ENCODE peak calls at places on chromosomes 1 and 21, in six cellular contexts. One of them, this sample, is unnamed.

GRCh38 chr1:22808846-22809501 is 98.3 kb downstream of the EPHB2 start:
- DNase-seq in K562: no peak
- DNase-seq in HepG2: no peak
- DNase-seq in SK-N-SH: peak
- DNase-seq in GM12878: no peak
- DNase-seq in H1: no peak
- DNase-seq in this sample: peak

GRCh38 chr21:42248783-42249597 is 30.1 kb downstream of the ABCG1 start:
- DNase-seq in K562: no peak
- DNase-seq in HepG2: no peak
- DNase-seq in SK-N-SH: no peak
- DNase-seq in GM12878: peak
- DNase-seq in H1: no peak
- DNase-seq in this sample: no peak

GRCh38 chr1:229093546-229094336 is 177.2 kb upstream of the RAB4A start:
- DNase-seq in K562: no peak
- DNase-seq in HepG2: no peak
- DNase-seq in SK-N-SH: no peak
- DNase-seq in GM12878: no peak
- DNase-seq in H1: peak
- DNase-seq in this sample: no peak

GRCh38 chr1:41387667-41388091 is 26.4 kb downstream of the FOXO6 start:
- DNase-seq in K562: no peak
- DNase-seq in HepG2: no peak
- DNase-seq in SK-N-SH: peak
- DNase-seq in GM12878: no peak
- DNase-seq in H1: no peak
- DNase-seq in this sample: peak

GRCh38 chr1:156383023-156383422 is 14.0 kb downstream of the RHBG start:
- DNase-seq in K562: peak
- DNase-seq in HepG2: peak
- DNase-seq in SK-N-SH: peak
- DNase-seq in GM12878: no peak
- DNase-seq in H1: peak
- DNase-seq in this sample: peak

GRCh38 chr1:20250346-20250989 is 40.2 kb upstream of the VWA5B1 start:
- DNase-seq in K562: no peak
- DNase-seq in HepG2: peak
- DNase-seq in SK-N-SH: no peak
- DNase-seq in GM12878: peak
- DNase-seq in H1: no peak
- DNase-seq in this sample: peak

GRCh38 chr1:115327270-115327669 is 10.8 kb downstream of the NGF start:
- DNase-seq in K562: no peak
- DNase-seq in HepG2: no peak
- DNase-seq in SK-N-SH: no peak
- DNase-seq in GM12878: no peak
- DNase-seq in H1: no peak
- DNase-seq in this sample: no peak

GRCh38 chr1:211420845-211421454 is 71.0 kb downstream of the RD3 start:
- DNase-seq in K562: no peak
- DNase-seq in HepG2: no peak
- DNase-seq in SK-N-SH: no peak
- DNase-seq in GM12878: no peak
- DNase-seq in H1: no peak
- DNase-seq in this sample: peak

GRCh38 chr1:209805875-209806760 is at the start of gene IRF6:
- DNase-seq in K562: peak
- DNase-seq in HepG2: no peak
- DNase-seq in SK-N-SH: no peak
- DNase-seq in GM12878: no peak
- DNase-seq in H1: peak
- DNase-seq in this sample: peak

GRCh38 chr1:112673589-112674439 is 645 bp upstream of the MOV10 start:
- DNase-seq in K562: no peak
- DNase-seq in HepG2: peak
- DNase-seq in SK-N-SH: peak
- DNase-seq in GM12878: no peak
- DNase-seq in H1: no peak
- DNase-seq in this sample: peak

DNA sequence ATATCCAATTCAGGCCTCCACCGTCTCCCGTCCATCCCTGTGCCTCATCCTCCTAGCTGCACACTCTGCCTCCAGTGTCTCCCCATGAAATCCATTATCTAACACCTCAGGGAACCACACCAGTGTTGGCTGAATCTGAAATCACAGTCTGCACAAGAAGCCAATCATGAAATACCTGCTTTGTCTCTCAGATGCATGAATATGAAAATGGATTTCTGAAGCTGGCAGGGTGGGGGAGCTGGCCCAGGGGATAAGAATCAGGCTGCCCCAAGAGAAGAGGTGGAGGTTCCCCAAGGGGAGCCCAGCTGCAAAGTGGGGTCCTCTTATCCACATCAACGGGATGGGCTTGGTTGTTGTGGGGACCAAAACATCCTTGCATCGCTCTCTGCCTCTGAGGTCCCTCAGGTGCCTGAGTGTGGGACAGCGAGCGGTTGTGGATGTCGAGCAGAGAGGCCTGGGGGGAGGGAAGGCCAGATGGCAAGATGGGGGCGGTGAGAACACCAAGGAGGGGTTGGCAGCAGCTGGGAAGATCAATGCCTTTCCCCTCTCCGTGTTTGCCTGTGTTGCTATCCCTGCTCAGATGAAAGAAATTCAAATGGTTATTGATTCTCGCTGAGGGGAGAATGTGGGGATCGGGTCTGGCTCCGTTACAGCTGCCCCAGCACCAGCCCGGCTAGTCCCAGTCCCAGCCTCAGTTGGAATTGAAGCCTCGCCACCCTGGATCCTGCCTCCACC is 237.3 kb upstream of the POU3F1 start:
- DNase-seq in K562: no peak
- DNase-seq in HepG2: no peak
- DNase-seq in SK-N-SH: no peak
- DNase-seq in GM12878: no peak
- DNase-seq in H1: no peak
- DNase-seq in this sample: no peak
- H2AFZ ChIP-seq in K562: no peak
- H2AFZ ChIP-seq in HepG2: no peak
- H2AFZ ChIP-seq in SK-N-SH: no peak
- H2AFZ ChIP-seq in GM12878: no peak
- H2AFZ ChIP-seq in H1: no peak
- H2AFZ ChIP-seq in this sample: no peak

GRCh38 chr1:227779021-227779441 is 36.4 kb upstream of the PRSS38 start:
- DNase-seq in K562: no peak
- DNase-seq in HepG2: no peak
- DNase-seq in SK-N-SH: no peak
- DNase-seq in GM12878: no peak
- DNase-seq in H1: no peak
- DNase-seq in this sample: no peak

GRCh38 chr1:227782226-227782625 is 33.2 kb upstream of the PRSS38 start:
- DNase-seq in K562: no peak
- DNase-seq in HepG2: no peak
- DNase-seq in SK-N-SH: no peak
- DNase-seq in GM12878: no peak
- DNase-seq in H1: no peak
- DNase-seq in this sample: no peak

GRCh38 chr1:227781314-227781930 is 34.1 kb upstream of the PRSS38 start:
- DNase-seq in K562: no peak
- DNase-seq in HepG2: no peak
- DNase-seq in SK-N-SH: no peak
- DNase-seq in GM12878: no peak
- DNase-seq in H1: no peak
- DNase-seq in this sample: no peak

GRCh38 chr1:227779651-227780050 is 35.8 kb upstream of the PRSS38 start:
- DNase-seq in K562: no peak
- DNase-seq in HepG2: no peak
- DNase-seq in SK-N-SH: no peak
- DNase-seq in GM12878: no peak
- DNase-seq in H1: no peak
- DNase-seq in this sample: no peak

DNA sequence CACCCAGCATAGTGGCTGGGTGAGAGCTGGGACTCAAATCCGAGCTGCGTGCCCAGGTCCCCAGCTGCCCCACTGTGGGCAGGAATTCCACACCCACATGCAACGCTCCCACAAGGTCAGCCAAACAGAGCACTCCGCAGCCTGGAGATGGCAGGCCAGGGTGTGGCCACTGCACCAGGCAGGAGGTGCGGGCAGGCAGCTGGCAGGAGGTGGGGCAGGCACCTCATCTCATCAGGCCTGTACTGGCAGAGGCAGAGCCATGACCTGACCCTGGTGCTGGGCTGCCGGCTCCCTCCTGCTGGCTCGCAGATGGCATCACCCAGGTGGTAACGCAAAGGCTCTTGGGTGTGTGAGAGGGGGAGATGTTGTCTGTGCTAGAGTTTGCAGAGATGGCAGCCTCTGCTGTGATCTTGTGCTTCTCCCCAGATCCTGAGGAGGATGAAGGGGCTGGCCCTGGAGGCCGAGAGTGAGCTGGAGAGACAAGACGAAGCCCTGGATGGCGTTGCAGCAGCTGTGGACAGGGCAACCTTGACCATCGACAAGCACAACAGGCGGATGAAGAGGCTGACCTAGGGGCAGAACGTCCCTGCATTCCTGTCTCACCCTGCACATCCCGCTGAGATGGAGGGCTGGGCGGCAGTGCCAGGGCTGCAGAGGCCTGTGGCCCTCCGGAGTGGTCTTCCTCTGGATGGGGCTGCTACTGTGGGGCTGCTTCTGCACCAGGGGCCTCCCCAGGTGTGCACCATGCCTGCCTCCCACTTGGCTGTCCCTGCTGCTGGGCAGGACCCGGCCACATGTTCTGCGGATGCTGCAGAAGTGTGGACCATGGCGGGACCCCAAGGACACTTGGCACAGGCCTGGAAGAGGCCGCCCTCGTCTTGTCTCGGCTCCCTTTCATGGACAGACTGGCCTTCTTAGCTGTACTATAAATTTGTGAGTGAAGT is 35.1 kb upstream of the PRSS38 start:
- DNase-seq in K562: no peak
- DNase-seq in HepG2: no peak
- DNase-seq in SK-N-SH: no peak
- DNase-seq in GM12878: no peak
- DNase-seq in H1: no peak
- DNase-seq in this sample: no peak
- TF ChIP-seq USF2 in K562: no peak
- TF ChIP-seq USF2 in HepG2: no peak
- TF ChIP-seq USF2 in SK-N-SH: no peak
- TF ChIP-seq USF2 in GM12878: no peak
- TF ChIP-seq USF2 in H1: no peak
- TF ChIP-seq USF2 in this sample: no peak

GRCh38 chr1:181386340-181386739 is 97.0 kb upstream of the CACNA1E start:
- DNase-seq in K562: no peak
- DNase-seq in HepG2: no peak
- DNase-seq in SK-N-SH: no peak
- DNase-seq in GM12878: no peak
- DNase-seq in H1: no peak
- DNase-seq in this sample: no peak

GRCh38 chr1:181387702-181388101 is 95.6 kb upstream of the CACNA1E start:
- DNase-seq in K562: no peak
- DNase-seq in HepG2: no peak
- DNase-seq in SK-N-SH: no peak
- DNase-seq in GM12878: no peak
- DNase-seq in H1: no peak
- DNase-seq in this sample: no peak

GRCh38 chr1:181386951-181387350 is 96.4 kb upstream of the CACNA1E start:
- DNase-seq in K562: no peak
- DNase-seq in HepG2: no peak
- DNase-seq in SK-N-SH: no peak
- DNase-seq in GM12878: no peak
- DNase-seq in H1: no peak
- DNase-seq in this sample: no peak

GRCh38 chr1:181383695-181384094 is 99.6 kb upstream of the CACNA1E start:
- DNase-seq in K562: no peak
- DNase-seq in HepG2: no peak
- DNase-seq in SK-N-SH: no peak
- DNase-seq in GM12878: no peak
- DNase-seq in H1: no peak
- DNase-seq in this sample: no peak
- H3K4me2 ChIP-seq in K562: no peak
- H3K4me2 ChIP-seq in HepG2: no peak
- H3K4me2 ChIP-seq in SK-N-SH: no peak
- H3K4me2 ChIP-seq in GM12878: no peak
- H3K4me2 ChIP-seq in H1: no peak
- H3K4me2 ChIP-seq in this sample: no peak

GRCh38 chr21:43299441-43300277 is 127.3 kb downstream of the SIK1 start:
- DNase-seq in K562: no peak
- DNase-seq in HepG2: peak
- DNase-seq in SK-N-SH: peak
- DNase-seq in GM12878: no peak
- DNase-seq in H1: no peak
- DNase-seq in this sample: no peak

GRCh38 chr21:43302356-43302700 is 124.6 kb downstream of the SIK1 start:
- DNase-seq in K562: no peak
- DNase-seq in HepG2: no peak
- DNase-seq in SK-N-SH: no peak
- DNase-seq in GM12878: no peak
- DNase-seq in H1: no peak
- DNase-seq in this sample: no peak

GRCh38 chr21:43301424-43302355 is 125.2 kb downstream of the SIK1 start:
- DNase-seq in K562: no peak
- DNase-seq in HepG2: no peak
- DNase-seq in SK-N-SH: no peak
- DNase-seq in GM12878: no peak
- DNase-seq in H1: no peak
- DNase-seq in this sample: no peak

GRCh38 chr21:43298546-43299440 is 128.1 kb downstream of the SIK1 start:
- DNase-seq in K562: no peak
- DNase-seq in HepG2: no peak
- DNase-seq in SK-N-SH: no peak
- DNase-seq in GM12878: no peak
- DNase-seq in H1: no peak
- DNase-seq in this sample: no peak

DNA sequence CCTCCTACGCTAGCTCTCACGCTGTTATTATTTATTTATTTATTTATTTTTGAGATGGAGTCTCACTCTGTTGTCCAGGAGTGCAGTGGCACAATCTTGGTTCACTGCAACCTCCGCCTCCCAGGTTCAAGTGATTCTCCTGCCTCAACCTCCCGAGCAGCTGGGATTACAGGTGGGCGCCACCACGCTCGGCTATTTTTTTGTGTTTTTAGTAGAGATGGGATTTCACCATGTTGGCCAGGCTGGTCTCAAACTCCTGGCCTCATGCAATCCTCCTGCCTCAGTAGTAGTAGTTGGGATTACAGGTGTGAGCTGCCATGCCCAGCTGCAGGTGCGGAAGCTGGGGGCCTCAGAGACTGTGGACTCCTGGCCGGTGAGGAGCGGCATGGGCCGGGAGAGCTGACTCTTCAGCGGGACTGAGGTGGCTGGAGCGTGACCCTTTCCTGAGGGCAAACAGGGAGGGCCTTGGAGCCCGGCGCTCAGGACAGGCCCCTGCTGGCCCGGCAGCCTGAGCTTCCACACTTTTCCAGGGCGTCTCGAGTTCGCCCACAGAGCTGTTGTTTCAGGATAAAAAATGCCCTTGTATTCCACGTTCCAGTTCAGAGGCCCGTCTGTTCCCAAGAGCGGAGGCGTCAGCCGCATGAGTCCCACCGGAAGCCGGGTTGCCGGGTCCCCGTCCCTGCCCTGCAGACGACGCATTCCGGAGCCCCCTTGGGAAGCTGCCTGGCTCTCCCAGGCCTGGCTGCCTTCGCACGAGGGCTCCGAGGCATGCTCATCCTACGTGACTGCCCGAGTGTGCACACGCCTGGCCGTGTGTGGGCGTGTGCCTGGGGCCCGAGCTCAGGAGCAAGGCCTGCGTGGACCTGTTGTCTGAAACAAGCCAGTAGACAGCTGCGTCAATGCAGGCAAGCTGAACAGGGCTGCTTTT is 126.2 kb downstream of the SIK1 start:
- DNase-seq in K562: no peak
- DNase-seq in HepG2: no peak
- DNase-seq in SK-N-SH: no peak
- DNase-seq in GM12878: no peak
- DNase-seq in H1: no peak
- DNase-seq in this sample: peak
- H2AFZ ChIP-seq in K562: no peak
- H2AFZ ChIP-seq in HepG2: no peak
- H2AFZ ChIP-seq in SK-N-SH: no peak
- H2AFZ ChIP-seq in GM12878: no peak
- H2AFZ ChIP-seq in H1: no peak
- H2AFZ ChIP-seq in this sample: no peak